ENCODE peak calls at places on chromosomes 1 and 21, in nine cellular contexts. G is HCT116, T is right lobe of liver, C is astrocyte, P is breast epithelium, S is heart right ventricle, U is lower lobe of right lung, K is keratinocyte, H is fibroblast of lung. F is an unnamed sample.

GRCh38 chr1:203166192-203166940 is 9.3 kb downstream of the MYBPH start:
- DNase-seq in G (no peak), T (peak), C (no peak), P (no peak), S (no peak), U (no peak), K (no peak), H (no peak), F (no peak)

GRCh38 chr1:240194120-240194519 is 102.4 kb downstream of the FMN2 start:
- DNase-seq in G (no peak), T (no peak), C (peak), P (no peak), S (no peak), U (no peak), K (no peak), H (peak), F (peak)

GRCh38 chr1:22745675-22746585 is 35.3 kb downstream of the EPHB2 start:
- DNase-seq in G (no peak), T (peak), C (peak), P (no peak), S (no peak), U (no peak), K (no peak), H (peak), F (no peak)

GRCh38 chr1:109495738-109496137 is 1.8 kb downstream of the CYB561D1 start:
- DNase-seq in G (no peak), T (no peak), C (no peak), P (no peak), S (no peak), U (no peak), K (no peak), H (no peak), F (no peak)

GRCh38 chr1:214270097-214270635 is 10.8 kb upstream of the SMYD2 start:
- DNase-seq in G (no peak), T (no peak), C (no peak), P (no peak), S (no peak), U (no peak), K (no peak), H (no peak), F (no peak)

GRCh38 chr1:208510192-208510952 is 266.2 kb upstream of the PLXNA2 start:
- DNase-seq in G (no peak), T (no peak), C (peak), P (peak), S (no peak), U (no peak), K (peak), H (peak), F (no peak)

GRCh38 chr21:35020902-35021301 is 28.2 kb downstream of the RUNX1 start:
- DNase-seq in G (no peak), T (no peak), C (no peak), P (no peak), S (no peak), U (no peak), K (no peak), H (peak), F (no peak)

GRCh38 chr1:43705334-43705733 is 2.0 kb upstream of the ST3GAL3 start:
- DNase-seq in G (no peak), T (no peak), C (no peak), P (no peak), S (no peak), U (no peak), K (no peak), H (no peak), F (no peak)

GRCh38 chr1:115534106-115534505 is 107.7 kb upstream of the VANGL1 start:
- DNase-seq in G (no peak), T (no peak), C (no peak), P (no peak), S (no peak), U (no peak), K (no peak), H (no peak), F (no peak)

GRCh38 chr1:85580046-85580411 is 532 bp upstream of the CCN1 start:
- DNase-seq in G (no peak), T (no peak), C (peak), P (peak), S (peak), U (no peak), K (no peak), H (peak), F (peak)

GRCh38 chr1:62386351-62387121 is 50.3 kb upstream of the USP1 start:
- DNase-seq in G (no peak), T (no peak), C (peak), P (no peak), S (no peak), U (no peak), K (no peak), H (peak), F (no peak)

GRCh38 chr1:155308493-155309422 is at the start of gene FDPS:
- DNase-seq in G (peak), T (peak), C (peak), P (peak), S (peak), U (peak), K (peak), H (peak), F (peak)

GRCh38 chr1:174060090-174060489 is 37.9 kb upstream of the RC3H1 start:
- DNase-seq in G (no peak), T (no peak), C (peak), P (no peak), S (no peak), U (no peak), K (no peak), H (peak), F (no peak)

GRCh38 chr1:61300899-61301298 is 218.5 kb downstream of the NFIA start:
- DNase-seq in G (no peak), T (no peak), C (no peak), P (no peak), S (no peak), U (no peak), K (no peak), H (no peak), F (no peak)
- TF ChIP-seq CTCF in G (no peak), T (no peak), C (no peak), P (no peak), S (no peak), U (no peak), K (no peak), H (no peak), F (no peak)

GRCh38 chr1:7679159-7679872 is 91.8 kb upstream of the VAMP3 start:
- DNase-seq in G (no peak), T (peak), C (no peak), P (no peak), S (no peak), U (peak), K (no peak), H (no peak), F (no peak)

GRCh38 chr1:7681401-7681800 is 89.7 kb upstream of the VAMP3 start:
- DNase-seq in G (no peak), T (no peak), C (no peak), P (no peak), S (no peak), U (no peak), K (no peak), H (no peak), F (no peak)

GRCh38 chr1:7678491-7679158 is 92.5 kb upstream of the VAMP3 start:
- DNase-seq in G (no peak), T (no peak), C (no peak), P (no peak), S (no peak), U (peak), K (no peak), H (no peak), F (no peak)

GRCh38 chr1:7680791-7681165 is 90.3 kb upstream of the VAMP3 start:
- DNase-seq in G (no peak), T (no peak), C (no peak), P (no peak), S (no peak), U (no peak), K (no peak), H (peak), F (no peak)

DNA sequence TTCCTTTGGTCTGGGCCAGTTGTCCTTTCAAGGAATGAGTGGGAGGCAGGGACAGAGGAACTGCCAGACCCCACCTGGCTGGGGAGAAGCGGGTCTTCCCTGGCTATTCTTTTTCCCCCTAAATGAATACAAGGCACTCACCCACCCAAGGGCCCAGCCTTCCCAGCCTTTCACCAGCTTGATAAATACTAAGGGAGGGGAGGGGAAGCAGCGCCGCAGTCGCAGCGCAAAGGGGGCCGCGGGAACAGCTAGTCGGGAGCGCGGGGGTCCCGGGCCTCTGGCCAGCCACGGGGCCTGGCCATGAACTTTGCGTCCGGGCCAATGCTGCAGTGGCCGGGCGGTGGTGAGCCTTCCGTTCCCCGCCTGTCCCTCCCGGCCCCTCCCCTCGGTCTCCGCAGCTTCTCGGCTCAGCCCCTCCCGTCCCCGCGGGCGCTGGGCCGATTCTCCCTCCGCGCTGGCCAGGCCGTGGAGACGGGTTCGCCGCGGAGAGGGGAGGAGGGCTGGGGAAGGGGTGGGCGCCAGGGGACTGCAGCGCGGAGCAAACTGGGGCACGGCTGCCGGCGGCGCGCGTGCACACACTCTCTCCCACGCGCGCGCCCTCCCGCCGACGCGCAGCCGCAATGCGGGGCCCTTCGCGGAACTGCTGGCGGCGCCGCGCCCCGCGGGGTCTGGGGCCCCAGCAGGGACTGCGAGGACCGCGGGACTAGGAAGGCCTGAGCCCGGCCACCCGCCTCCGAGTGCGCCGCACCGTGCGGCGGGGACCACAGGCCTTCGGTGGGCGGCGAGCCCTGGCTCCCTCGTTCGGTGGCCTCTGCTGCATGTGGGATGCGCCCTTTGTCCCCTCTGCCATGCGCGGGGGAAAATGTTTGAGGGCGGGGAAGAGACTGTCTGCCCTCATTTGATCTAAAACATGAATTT is 91.0 kb upstream of the VAMP3 start:
- DNase-seq in G (no peak), T (peak), C (peak), P (no peak), S (peak), U (peak), K (no peak), H (peak), F (no peak)
- H3K27ac ChIP-seq in G (no peak), T (no peak), C (no peak), P (peak), S (peak), U (peak), K (no peak), H (no peak), F (no peak)

DNA sequence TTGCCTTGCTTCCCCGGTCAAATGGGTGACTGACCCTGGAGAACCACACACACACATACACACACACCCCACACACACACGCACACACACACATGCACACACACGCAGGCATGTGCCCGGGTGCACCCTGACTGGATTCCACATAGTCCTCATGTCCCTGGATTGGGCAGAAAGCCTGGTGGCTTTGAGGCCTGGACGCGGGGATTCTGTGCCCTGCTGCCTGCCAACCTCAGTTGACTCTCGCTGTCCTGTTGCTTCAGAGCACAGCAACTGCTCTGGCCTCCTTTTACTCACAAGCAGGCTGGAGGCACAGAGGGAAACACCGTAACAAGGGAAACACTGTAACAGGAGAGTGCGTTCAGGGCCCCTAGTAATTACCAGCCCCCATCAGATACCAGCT is 6.4 kb downstream of the RORC start:
- DNase-seq in G (no peak), T (no peak), C (no peak), P (no peak), S (no peak), U (no peak), K (no peak), H (no peak), F (no peak)
- H3K4me3 ChIP-seq in G (no peak), T (no peak), C (no peak), P (no peak), S (no peak), U (no peak), K (no peak), H (no peak), F (no peak)

GRCh38 chr1:205668951-205669340 is 11.4 kb downstream of the SLC45A3 start:
- DNase-seq in G (no peak), T (peak), C (no peak), P (no peak), S (no peak), U (no peak), K (no peak), H (no peak), F (no peak)
- TF ChIP-seq CTCF in G (no peak), T (peak), C (no peak), P (no peak), S (no peak), U (no peak), K (no peak), H (no peak), F (no peak)

GRCh38 chr1:89942825-89943658 is 51.9 kb upstream of the ZNF326 start:
- DNase-seq in G (no peak), T (no peak), C (no peak), P (no peak), S (no peak), U (no peak), K (no peak), H (no peak), F (no peak)
- H3K27ac ChIP-seq in G (no peak), T (no peak), C (no peak), P (no peak), S (no peak), U (no peak), K (no peak), H (peak), F (peak)

DNA sequence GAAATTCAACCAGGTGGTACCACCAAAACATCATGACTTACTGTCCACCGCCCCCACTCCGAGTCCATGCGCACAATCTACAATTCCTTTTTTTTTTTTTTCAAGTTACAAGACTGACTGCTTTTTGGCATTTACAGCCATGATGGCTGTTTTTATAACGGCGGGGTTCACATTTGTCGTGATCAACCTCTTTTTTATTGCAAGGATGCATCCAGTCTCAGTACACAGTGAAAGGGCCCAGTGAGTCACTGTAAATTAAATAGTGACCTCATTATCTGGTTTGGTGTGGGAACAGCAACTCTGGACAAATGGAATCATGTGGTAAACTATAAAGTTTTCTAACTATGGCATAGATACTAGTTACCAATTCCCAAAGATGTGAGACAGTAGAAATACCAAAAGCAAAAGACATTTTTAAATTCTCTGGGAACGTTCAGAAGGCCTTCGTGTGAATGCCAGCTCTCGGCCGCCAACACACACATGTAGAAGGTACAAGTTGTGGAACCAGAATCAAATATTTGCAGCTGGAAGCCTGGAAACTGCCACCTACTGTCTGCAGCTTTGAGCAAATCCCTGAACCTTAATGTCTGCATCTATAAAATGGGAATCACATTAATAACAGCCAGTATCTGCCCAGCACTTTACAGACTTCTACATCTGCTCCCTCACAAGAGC is 4.9 kb downstream of the GLIS1 start:
- DNase-seq in G (no peak), T (no peak), C (peak), P (no peak), S (no peak), U (no peak), K (no peak), H (peak), F (no peak)
- H3K4me3 ChIP-seq in G (no peak), T (no peak), C (peak), P (no peak), S (no peak), U (no peak), K (no peak), H (no peak), F (no peak)

DNA sequence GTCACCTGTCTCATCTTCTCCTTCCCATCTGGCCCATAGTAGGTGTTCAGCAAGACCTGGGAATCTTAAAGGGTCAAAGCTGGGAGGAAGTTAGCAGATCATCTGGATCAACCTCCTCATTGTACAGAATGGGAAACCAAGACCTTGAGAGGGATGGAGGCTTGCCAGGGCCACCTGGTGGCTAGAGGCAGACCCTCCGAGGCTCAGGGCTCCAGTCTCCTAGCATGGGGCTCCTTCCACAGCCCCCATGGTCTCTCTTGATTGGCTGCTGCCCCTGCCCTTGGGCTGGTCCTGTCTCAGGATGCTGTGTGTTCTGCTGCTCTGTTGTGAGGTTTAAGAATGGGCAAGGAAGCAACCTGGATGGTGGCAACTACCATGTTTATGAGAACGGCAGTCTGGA is 68.7 kb upstream of the CNTN2 start:
- DNase-seq in G (no peak), T (no peak), C (no peak), P (no peak), S (no peak), U (no peak), K (no peak), H (no peak), F (no peak)
- TF ChIP-seq CTCF in G (no peak), T (no peak), C (no peak), P (no peak), S (no peak), U (no peak), K (no peak), H (no peak), F (no peak)

GRCh38 chr1:234710936-234711335 is 101.0 kb upstream of the IRF2BP2 start:
- DNase-seq in G (no peak), T (no peak), C (no peak), P (no peak), S (no peak), U (no peak), K (no peak), H (no peak), F (no peak)
- H3K27ac ChIP-seq in G (no peak), T (no peak), C (peak), P (no peak), S (peak), U (no peak), K (no peak), H (no peak), F (no peak)

GRCh38 chr1:198542632-198543031 is 2.2 kb upstream of the ATP6V1G3 start:
- DNase-seq in G (no peak), T (no peak), C (no peak), P (no peak), S (no peak), U (no peak), K (no peak), H (no peak), F (no peak)
- H3K4me3 ChIP-seq in G (no peak), T (no peak), C (no peak), P (no peak), S (no peak), U (no peak), K (no peak), H (no peak), F (no peak)

F was measured in AG04450.